ENCODE peak calls at places on chromosomes 5 and 9, in five cellular contexts. P is NCI-H69; W is A549; R is naive thymus-derived CD4-positive, alpha-beta T cell; D is DMS153. V is an unnamed sample.

GRCh38 chr9:115170674-115171073 is 52.7 kb upstream of the TNC start:
- DNase-seq in W (peak), R (no peak), P (no peak), D (no peak), V (no peak)

GRCh38 chr9:133578524-133579230 is 30.5 kb downstream of the FAM163B start:
- DNase-seq in R (no peak), W (no peak), P (no peak), D (no peak), V (no peak)

GRCh38 chr9:21454149-21454548 is 13.9 kb downstream of the IFNA1 start:
- DNase-seq in R (no peak), P (no peak), W (no peak), D (no peak), V (no peak)

GRCh38 chr5:179131321-179131835 is 71.2 kb downstream of the ZNF354C start:
- DNase-seq in P (no peak), R (no peak), D (no peak), W (no peak), V (no peak)

GRCh38 chr5:66144799-66145390 is 795 bp downstream of the SREK1 start:
- DNase-seq in D (no peak), R (no peak), P (peak), W (no peak), V (no peak)

GRCh38 chr5:44538831-44539539 is 149.8 kb upstream of the FGF10 start:
- DNase-seq in W (peak), D (no peak), R (no peak), P (no peak), V (no peak)

GRCh38 chr9:79976501-79977444 is 405.0 kb downstream of the TLE4 start:
- DNase-seq in W (no peak), R (no peak), P (peak), D (peak), V (no peak)

GRCh38 chr9:130390371-130390770 is 54.4 kb upstream of the ASS1 start:
- DNase-seq in D (no peak), P (no peak), R (no peak), W (no peak), V (no peak)

V was measured in 8988T.